ENCODE peak calls at places on chromosomes 13 and 19, in seven cellular contexts. One of them, this sample, is unnamed. For H3K9me3, the result is how much of the 10 kb centered on the place peaks cover.

GRCh38 chr13:102286326-102286725 is 115.5 kb downstream of the FGF14 start:
- DNase-seq in DND-41: no peak
- DNase-seq in uterus: no peak
- DNase-seq in cardiac muscle cell: peak
- DNase-seq in left ventricle myocardium inferior: no peak
- DNase-seq in hepatocyte: peak
- DNase-seq in tibial nerve: no peak
- DNase-seq in this sample: no peak

GRCh38 chr13:73158851-73159250 is 100.0 kb downstream of the KLF5 start:
- DNase-seq in uterus: no peak
- DNase-seq in tibial nerve: no peak
- DNase-seq in DND-41: no peak
- DNase-seq in cardiac muscle cell: peak
- DNase-seq in hepatocyte: no peak
- DNase-seq in left ventricle myocardium inferior: no peak
- DNase-seq in this sample: no peak

GRCh38 chr19:8663920-8664670 is 33.7 kb downstream of the NFILZ start:
- DNase-seq in hepatocyte: no peak
- DNase-seq in uterus: no peak
- DNase-seq in left ventricle myocardium inferior: no peak
- DNase-seq in tibial nerve: no peak
- DNase-seq in cardiac muscle cell: no peak
- DNase-seq in DND-41: peak
- DNase-seq in this sample: no peak

GRCh38 chr19:45455707-45456499 is 11.9 kb upstream of the FOSB start:
- DNase-seq in DND-41: no peak
- DNase-seq in uterus: peak
- DNase-seq in hepatocyte: peak
- DNase-seq in cardiac muscle cell: peak
- DNase-seq in left ventricle myocardium inferior: peak
- DNase-seq in tibial nerve: peak
- DNase-seq in this sample: peak

GRCh38 chr13:99062593-99062992 is 84.7 kb upstream of the DOCK9 start:
- DNase-seq in hepatocyte: no peak
- DNase-seq in DND-41: no peak
- DNase-seq in uterus: peak
- DNase-seq in left ventricle myocardium inferior: peak
- DNase-seq in cardiac muscle cell: peak
- DNase-seq in tibial nerve: no peak
- DNase-seq in this sample: no peak

GRCh38 chr19:10478903-10479384 is 24.2 kb downstream of the KEAP1 start:
- DNase-seq in cardiac muscle cell: peak
- DNase-seq in uterus: peak
- DNase-seq in DND-41: peak
- DNase-seq in tibial nerve: peak
- DNase-seq in hepatocyte: peak
- DNase-seq in left ventricle myocardium inferior: peak
- DNase-seq in this sample: peak

GRCh38 chr13:114015111-114015551 is 41.3 kb upstream of the C13orf46 start:
- DNase-seq in uterus: no peak
- DNase-seq in left ventricle myocardium inferior: no peak
- DNase-seq in hepatocyte: no peak
- DNase-seq in cardiac muscle cell: no peak
- DNase-seq in DND-41: no peak
- DNase-seq in tibial nerve: no peak
- DNase-seq in this sample: no peak

GRCh38 chr19:1582201-1582600 is 10.5 kb downstream of the MBD3 start:
- DNase-seq in left ventricle myocardium inferior: no peak
- DNase-seq in cardiac muscle cell: no peak
- DNase-seq in uterus: no peak
- DNase-seq in DND-41: no peak
- DNase-seq in hepatocyte: no peak
- DNase-seq in tibial nerve: no peak
- DNase-seq in this sample: no peak

GRCh38 chr13:22114630-22115311 is 443.9 kb downstream of the FGF9 start:
- DNase-seq in cardiac muscle cell: peak
- DNase-seq in left ventricle myocardium inferior: no peak
- DNase-seq in uterus: no peak
- DNase-seq in DND-41: no peak
- DNase-seq in tibial nerve: peak
- DNase-seq in hepatocyte: no peak
- DNase-seq in this sample: no peak

GRCh38 chr19:51571599-51571998 is 516 bp downstream of the ZNF175 start:
- DNase-seq in left ventricle myocardium inferior: no peak
- DNase-seq in hepatocyte: no peak
- DNase-seq in DND-41: no peak
- DNase-seq in uterus: no peak
- DNase-seq in tibial nerve: no peak
- DNase-seq in cardiac muscle cell: no peak
- DNase-seq in this sample: no peak

GRCh38 chr19:50432658-50433057 is at the start of gene MYBPC2:
- DNase-seq in hepatocyte: peak
- DNase-seq in left ventricle myocardium inferior: no peak
- DNase-seq in DND-41: no peak
- DNase-seq in tibial nerve: no peak
- DNase-seq in cardiac muscle cell: peak
- DNase-seq in uterus: no peak
- DNase-seq in this sample: no peak

GRCh38 chr19:45442927-45443461 is 19.3 kb upstream of the ERCC1 start:
- DNase-seq in DND-41: no peak
- DNase-seq in hepatocyte: peak
- DNase-seq in tibial nerve: peak
- DNase-seq in cardiac muscle cell: peak
- DNase-seq in uterus: peak
- DNase-seq in left ventricle myocardium inferior: peak
- DNase-seq in this sample: no peak

GRCh38 chr19:17394891-17395415 is 957 bp upstream of the CCDC194 start:
- DNase-seq in uterus: no peak
- DNase-seq in tibial nerve: peak
- DNase-seq in cardiac muscle cell: peak
- DNase-seq in left ventricle myocardium inferior: peak
- DNase-seq in hepatocyte: no peak
- DNase-seq in DND-41: peak
- DNase-seq in this sample: peak

GRCh38 chr19:30145467-30145866 is 203.4 kb downstream of the URI1 start:
- DNase-seq in uterus: no peak
- DNase-seq in cardiac muscle cell: no peak
- DNase-seq in DND-41: no peak
- DNase-seq in left ventricle myocardium inferior: no peak
- DNase-seq in tibial nerve: no peak
- DNase-seq in hepatocyte: no peak
- DNase-seq in this sample: no peak
- TF ChIP-seq CTCF in uterus: no peak
- TF ChIP-seq CTCF in cardiac muscle cell: no peak
- TF ChIP-seq CTCF in DND-41: no peak
- TF ChIP-seq CTCF in left ventricle myocardium inferior: no peak
- TF ChIP-seq CTCF in tibial nerve: no peak
- TF ChIP-seq CTCF in hepatocyte: no peak
- TF ChIP-seq CTCF in this sample: no peak

DNA sequence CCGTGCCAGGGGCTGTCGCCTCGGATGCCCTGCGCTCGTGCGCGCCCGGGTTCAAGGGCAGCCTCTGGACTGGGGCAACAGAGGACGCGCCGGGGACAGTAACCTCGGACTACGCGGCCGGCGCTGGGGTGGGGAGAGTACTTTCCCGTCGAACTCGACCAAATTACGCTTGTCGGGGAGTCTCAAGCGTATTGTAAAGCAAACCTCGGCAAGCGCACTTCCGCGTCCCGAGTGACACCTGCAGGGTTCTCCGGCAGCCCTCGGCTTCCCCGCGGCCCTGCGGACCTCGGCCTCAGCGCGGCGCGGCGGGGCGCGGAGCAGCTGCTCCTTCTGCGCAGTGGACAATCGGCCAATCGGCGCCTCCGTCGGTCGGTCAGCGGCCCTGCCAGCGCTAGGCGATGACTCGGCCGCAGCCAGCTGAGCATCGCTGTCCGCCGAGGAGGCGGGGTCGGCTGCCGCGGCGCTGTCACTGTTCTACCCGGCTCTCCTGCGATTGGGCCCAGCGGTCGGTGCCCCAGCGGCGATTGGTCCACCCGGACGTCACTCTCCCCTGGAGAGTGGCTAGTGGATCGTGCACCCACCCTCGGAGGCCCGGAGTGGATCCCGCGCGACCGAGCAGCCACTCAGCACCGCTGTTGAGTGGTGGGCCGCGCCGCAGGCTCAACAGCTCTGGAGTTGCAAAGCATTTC is at the start of gene SLC46A3:
- DNase-seq in left ventricle myocardium inferior: peak
- DNase-seq in hepatocyte: peak
- DNase-seq in cardiac muscle cell: peak
- DNase-seq in uterus: peak
- DNase-seq in DND-41: peak
- DNase-seq in tibial nerve: peak
- DNase-seq in this sample: peak
- H3K27ac ChIP-seq in left ventricle myocardium inferior: peak
- H3K27ac ChIP-seq in hepatocyte: peak
- H3K27ac ChIP-seq in cardiac muscle cell: peak
- H3K27ac ChIP-seq in uterus: peak
- H3K27ac ChIP-seq in DND-41: peak
- H3K27ac ChIP-seq in tibial nerve: peak
- H3K27ac ChIP-seq in this sample: peak

GRCh38 chr19:37813340-37813739 is 34.0 kb upstream of the ZNF573 start:
- DNase-seq in uterus: no peak
- DNase-seq in hepatocyte: no peak
- DNase-seq in DND-41: no peak
- DNase-seq in cardiac muscle cell: no peak
- DNase-seq in left ventricle myocardium inferior: no peak
- DNase-seq in tibial nerve: no peak
- DNase-seq in this sample: no peak

DNA sequence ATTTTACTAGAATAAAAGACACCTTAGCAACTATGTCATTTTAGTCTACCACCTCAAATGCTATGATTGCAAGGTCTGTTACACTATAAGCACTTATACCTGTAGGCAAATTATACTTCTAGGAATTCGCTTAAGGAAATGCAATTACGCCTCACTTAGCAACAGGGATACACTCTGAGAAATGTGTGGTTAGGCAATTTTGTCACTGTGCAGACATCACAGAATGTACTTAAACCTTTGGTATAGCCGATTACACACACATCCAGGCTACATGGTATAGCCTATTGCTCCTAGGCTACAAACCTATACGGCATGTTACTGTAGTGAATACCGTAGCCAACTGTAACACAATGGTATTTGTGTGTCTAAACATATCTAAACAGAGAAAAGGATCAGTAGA is 30.0 kb upstream of the ZNF573 start:
- DNase-seq in left ventricle myocardium inferior: no peak
- DNase-seq in DND-41: no peak
- DNase-seq in uterus: no peak
- DNase-seq in hepatocyte: no peak
- DNase-seq in cardiac muscle cell: no peak
- DNase-seq in tibial nerve: no peak
- DNase-seq in this sample: no peak
- H3K9me3 ChIP-seq in left ventricle myocardium inferior: half or more
- H3K9me3 ChIP-seq in DND-41: under half
- H3K9me3 ChIP-seq in uterus: under half
- H3K9me3 ChIP-seq in hepatocyte: under half
- H3K9me3 ChIP-seq in cardiac muscle cell: under half
- H3K9me3 ChIP-seq in tibial nerve: half or more
- H3K9me3 ChIP-seq in this sample: under half

GRCh38 chr19:7069904-7070226 is 362 bp downstream of the ZNF557 start:
- DNase-seq in uterus: no peak
- DNase-seq in DND-41: no peak
- DNase-seq in hepatocyte: no peak
- DNase-seq in cardiac muscle cell: no peak
- DNase-seq in tibial nerve: no peak
- DNase-seq in left ventricle myocardium inferior: no peak
- DNase-seq in this sample: no peak
- TF ChIP-seq CTCF in uterus: no peak
- TF ChIP-seq CTCF in DND-41: no peak
- TF ChIP-seq CTCF in hepatocyte: no peak
- TF ChIP-seq CTCF in cardiac muscle cell: no peak
- TF ChIP-seq CTCF in tibial nerve: no peak
- TF ChIP-seq CTCF in left ventricle myocardium inferior: no peak
- TF ChIP-seq CTCF in this sample: no peak

DNA sequence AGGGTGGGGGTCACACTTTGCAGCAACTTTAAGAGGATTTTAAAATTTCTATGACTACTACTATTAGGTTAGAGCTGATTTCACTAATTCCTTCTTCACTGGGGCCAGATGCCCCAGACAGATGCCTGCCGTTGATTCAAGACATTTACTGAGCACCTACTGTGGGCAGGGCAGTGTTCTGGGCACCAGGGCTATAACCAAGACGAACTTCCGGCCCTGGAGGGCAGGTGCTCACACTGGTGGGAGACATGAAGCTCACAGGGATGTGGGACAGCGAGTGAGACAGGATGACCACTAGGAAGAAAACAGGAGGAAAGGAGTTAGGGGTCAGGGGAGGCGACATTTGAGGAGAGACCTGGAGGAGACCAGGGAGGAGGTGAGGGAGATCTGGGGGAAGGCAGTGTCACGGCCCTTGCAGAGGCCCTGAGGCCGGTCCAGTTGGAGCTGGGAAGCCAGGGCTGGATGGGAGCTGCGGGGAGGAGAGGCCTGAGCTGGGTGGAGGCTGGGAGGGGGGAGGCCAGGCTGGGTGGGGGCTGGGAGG is 9.7 kb downstream of the TPGS1 start:
- DNase-seq in DND-41: no peak
- DNase-seq in uterus: no peak
- DNase-seq in tibial nerve: no peak
- DNase-seq in cardiac muscle cell: no peak
- DNase-seq in left ventricle myocardium inferior: no peak
- DNase-seq in hepatocyte: no peak
- DNase-seq in this sample: no peak
- H3K27ac ChIP-seq in DND-41: no peak
- H3K27ac ChIP-seq in uterus: no peak
- H3K27ac ChIP-seq in tibial nerve: no peak
- H3K27ac ChIP-seq in cardiac muscle cell: peak
- H3K27ac ChIP-seq in left ventricle myocardium inferior: no peak
- H3K27ac ChIP-seq in hepatocyte: peak
- H3K27ac ChIP-seq in this sample: no peak

GRCh38 chr19:12232961-12233360 is 61.7 kb downstream of the ZNF44 start:
- DNase-seq in uterus: no peak
- DNase-seq in hepatocyte: no peak
- DNase-seq in cardiac muscle cell: no peak
- DNase-seq in left ventricle myocardium inferior: no peak
- DNase-seq in DND-41: no peak
- DNase-seq in tibial nerve: no peak
- DNase-seq in this sample: no peak
- H3K9me3 ChIP-seq in uterus: under half
- H3K9me3 ChIP-seq in hepatocyte: under half
- H3K9me3 ChIP-seq in cardiac muscle cell: under half
- H3K9me3 ChIP-seq in left ventricle myocardium inferior: under half
- H3K9me3 ChIP-seq in DND-41: under half
- H3K9me3 ChIP-seq in tibial nerve: under half
- H3K9me3 ChIP-seq in this sample: under half

This sample was measured in CD4-positive, alpha-beta T cell.